ENCODE peak calls at places on chromosomes 5 and 9, in eight cellular contexts. Y, J, X, M, A, O, C and E are unnamed samples.

GRCh38 chr5:42057254-42057690 is 132.2 kb downstream of the FBXO4 start:
- DNase-seq in Y (peak), J (peak), X (peak), M (peak), A (peak), O (peak), C (peak), E (peak)

GRCh38 chr9:114538241-114538640 is 33.0 kb upstream of the WHRN start:
- DNase-seq in Y (no peak), J (peak), X (peak), M (peak), A (peak), O (peak), C (peak), E (peak)

GRCh38 chr5:90301248-90301647 is 108.3 kb downstream of the CETN3 start:
- DNase-seq in Y (no peak), J (no peak), X (no peak), M (no peak), A (peak), O (no peak), C (no peak), E (peak)

GRCh38 chr9:118961857-118962256 is 407.4 kb downstream of the BRINP1 start:
- DNase-seq in Y (peak), J (peak), X (no peak), M (peak), A (no peak), O (peak), C (no peak), E (no peak)

GRCh38 chr9:92517046-92517445 is 18.7 kb downstream of the ECM2 start:
- DNase-seq in Y (no peak), J (peak), X (no peak), M (no peak), A (no peak), O (peak), C (no peak), E (no peak)

GRCh38 chr5:160262151-160262550 is 32.8 kb downstream of the FABP6 start:
- DNase-seq in Y (no peak), J (peak), X (no peak), M (peak), A (no peak), O (peak), C (no peak), E (no peak)

GRCh38 chr5:112113565-112113964 is 305.5 kb downstream of the EPB41L4A start:
- DNase-seq in Y (no peak), J (no peak), X (no peak), M (no peak), A (no peak), O (no peak), C (no peak), E (no peak)

GRCh38 chr9:127197186-127197860 is 67.3 kb upstream of the GARNL3 start:
- DNase-seq in Y (no peak), J (no peak), X (no peak), M (no peak), A (no peak), O (no peak), C (no peak), E (no peak)

GRCh38 chr9:90881648-90882047 is 80.0 kb downstream of the SYK start:
- DNase-seq in Y (peak), J (no peak), X (no peak), M (no peak), A (peak), O (no peak), C (no peak), E (peak)
- TF ChIP-seq EZH2phosphoT487 in Y (no peak), J (no peak), X (no peak), M (no peak), A (no peak), O (no peak), C (no peak), E (no peak)

DNA sequence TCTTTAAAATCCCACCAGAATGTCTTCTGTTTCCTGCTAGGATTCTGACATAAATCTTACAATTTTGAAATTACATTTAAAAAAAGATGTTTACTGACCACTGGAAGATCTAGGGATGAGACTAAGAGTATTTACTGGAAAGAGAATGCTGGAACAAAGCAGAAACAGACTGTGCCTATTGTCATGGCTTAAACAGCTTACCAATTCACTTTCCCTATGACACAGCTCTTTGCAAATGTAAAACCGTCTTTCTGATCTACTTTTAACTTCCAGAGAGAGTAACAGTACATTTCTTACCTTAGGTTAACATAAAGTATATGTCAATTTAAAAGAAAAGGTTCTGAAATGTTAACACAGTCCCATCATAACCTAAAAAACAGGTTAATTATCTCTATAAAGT is 10.7 kb downstream of the GIN1 start:
- DNase-seq in Y (no peak), J (peak), X (no peak), M (no peak), A (no peak), O (peak), C (no peak), E (no peak)
- TF ChIP-seq EZH2phosphoT487 in Y (no peak), J (no peak), X (no peak), M (no peak), A (no peak), O (no peak), C (no peak), E (no peak)

GRCh38 chr5:67142816-67143215 is 53.8 kb downstream of the CD180 start:
- DNase-seq in Y (no peak), J (no peak), X (no peak), M (no peak), A (no peak), O (no peak), C (no peak), E (no peak)
- TF ChIP-seq EZH2phosphoT487 in Y (no peak), J (no peak), X (no peak), M (no peak), A (no peak), O (no peak), C (no peak), E (no peak)

GRCh38 chr5:27034531-27034930 is 3.9 kb downstream of the CDH9 start:
- DNase-seq in Y (no peak), J (no peak), X (no peak), M (no peak), A (no peak), O (no peak), C (no peak), E (no peak)

GRCh38 chr5:27041372-27041771 is 3.0 kb upstream of the CDH9 start:
- DNase-seq in Y (no peak), J (peak), X (no peak), M (no peak), A (no peak), O (no peak), C (no peak), E (no peak)

DNA sequence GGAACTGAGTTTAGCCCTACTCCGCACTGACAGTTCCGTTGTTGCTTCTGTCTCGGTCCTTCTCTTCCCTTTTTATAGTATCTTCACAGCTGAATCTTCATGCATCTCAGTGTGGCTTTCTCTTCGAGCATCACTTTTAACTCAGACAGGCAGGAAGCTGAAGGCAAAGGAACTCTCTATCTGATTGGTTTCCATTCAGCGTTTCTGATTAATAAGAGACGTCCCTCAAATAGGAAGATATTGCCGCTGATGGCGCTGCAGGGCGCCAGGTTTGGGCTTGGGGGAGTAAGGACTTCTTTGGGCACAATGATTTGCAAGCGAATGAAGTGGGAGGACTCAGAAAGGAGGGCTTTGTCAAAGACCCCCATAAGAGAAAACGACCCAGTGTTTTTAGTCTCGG is at the start of gene CDH9:
- DNase-seq in Y (no peak), J (peak), X (no peak), M (no peak), A (no peak), O (peak), C (no peak), E (no peak)
- TF ChIP-seq EZH2phosphoT487 in Y (no peak), J (no peak), X (no peak), M (no peak), A (no peak), O (no peak), C (no peak), E (no peak)

GRCh38 chr5:148147415-148147814 is 20.9 kb upstream of the SPINK14 start:
- DNase-seq in Y (no peak), J (no peak), X (peak), M (peak), A (no peak), O (no peak), C (no peak), E (no peak)
- TF ChIP-seq EZH2phosphoT487 in Y (no peak), J (no peak), X (no peak), M (no peak), A (no peak), O (no peak), C (no peak), E (no peak)